ENCODE peak calls at places on chromosomes 7 and 10, in ten cellular contexts. Z is kidney epithelial cell, O is OCI-LY7, R is stomach, I is AG04450, E is NB4, Y is lower leg skin, J is Calu3, S is HFF-Myc, Q is cardiac muscle cell. V is an unnamed sample.

GRCh38 chr7:748446-748845 is 21.4 kb upstream of the PRKAR1B start:
- DNase-seq in O (no peak), I (no peak), Z (no peak), R (no peak), Q (no peak), S (no peak), E (no peak), J (no peak), Y (no peak), V (no peak)

GRCh38 chr10:7561216-7561893 is 105.4 kb downstream of the ITIH5 start:
- DNase-seq in Y (peak; percentile 87), J (no peak), Z (no peak), O (no peak), R (peak; percentile 50), I (no peak), S (no peak), E (no peak), Q (peak; percentile 73), V (peak; percentile 45)

GRCh38 chr7:23931633-23932032 is 221.6 kb downstream of the STK31 start:
- DNase-seq in Z (no peak), J (no peak), S (no peak), O (no peak), I (no peak), Y (no peak), R (no peak), E (no peak), Q (no peak), V (no peak)

GRCh38 chr10:77866598-77866997 is 60.0 kb downstream of the DLG5 start:
- DNase-seq in Q (no peak), S (no peak), E (no peak), O (no peak), I (no peak), Z (no peak), J (no peak), Y (no peak), R (no peak), V (no peak)

GRCh38 chr7:135333196-135333595 is 99.6 kb downstream of the STRA8 start:
- DNase-seq in O (no peak), S (no peak), E (no peak), I (no peak), J (no peak), Z (peak; percentile 73), Q (no peak), R (no peak), Y (peak; percentile 32), V (no peak)

GRCh38 chr7:48244902-48245301 is 73.6 kb downstream of the ABCA13 start:
- DNase-seq in J (peak; percentile 52), Y (no peak), O (no peak), E (peak; percentile 9), Q (no peak), R (no peak), S (no peak), Z (no peak), I (no peak), V (peak; percentile 82)

GRCh38 chr10:77763453-77764430 is 126.1 kb upstream of the KCNMA1 start:
- DNase-seq in I (no peak), Z (no peak), R (no peak), Q (peak; percentile 17), E (no peak), S (no peak), O (no peak), Y (no peak), J (no peak), V (no peak)

GRCh38 chr7:87345962-87346371 is 503 bp downstream of the CROT start:
- DNase-seq in S (no peak), Z (no peak), E (no peak), O (no peak), Y (no peak), Q (no peak), I (no peak), J (no peak), R (no peak), V (no peak)

GRCh38 chr10:63841761-63842160 is 320.6 kb downstream of the REEP3 start:
- DNase-seq in E (no peak), I (no peak), J (no peak), Z (no peak), R (no peak), Y (no peak), O (no peak), Q (no peak), S (no peak), V (no peak)

GRCh38 chr10:6416892-6417512 is 163.1 kb downstream of the PRKCQ start:
- DNase-seq in E (peak; percentile 57), I (no peak), R (no peak), O (peak; percentile 69), Z (no peak), Y (no peak), J (peak; percentile 27), S (peak; percentile 30), Q (peak; percentile 58), V (peak; percentile 34)

GRCh38 chr7:28668085-28668484 is 255.8 kb downstream of the CREB5 start:
- DNase-seq in Y (no peak), E (no peak), Z (no peak), R (no peak), I (no peak), S (no peak), J (no peak), O (no peak), Q (no peak), V (no peak)

GRCh38 chr10:79082631-79083581 is 14.1 kb downstream of the ZMIZ1 start:
- DNase-seq in S (no peak), Q (no peak), J (no peak), Y (no peak), E (no peak), I (no peak), Z (no peak), O (no peak), R (no peak), V (no peak)

GRCh38 chr7:135943266-135943889 is 33.8 kb downstream of the MTPN start:
- DNase-seq in J (no peak), Y (no peak), Q (no peak), S (no peak), O (peak; percentile 33), E (no peak), Z (no peak), R (no peak), I (no peak), V (no peak)

GRCh38 chr10:92742331-92743228 is 52.8 kb downstream of the HHEX start:
- DNase-seq in J (no peak), Z (no peak), Q (no peak), Y (no peak), S (no peak), O (peak; percentile 95), E (peak; percentile 76), R (no peak), I (no peak), V (no peak)

GRCh38 chr7:42128703-42129102 is 108.3 kb downstream of the GLI3 start:
- DNase-seq in Y (no peak), Q (no peak), O (peak; percentile 41), S (no peak), I (no peak), E (peak; percentile 44), R (no peak), Z (no peak), J (no peak), V (peak; percentile 5)

GRCh38 chr7:130349911-130350782 is 5.5 kb downstream of the CPA5 start:
- DNase-seq in J (no peak), Y (peak; percentile 82), O (no peak), I (no peak), Z (no peak), E (peak; percentile 72), Q (no peak), R (no peak), S (no peak), V (no peak)

DNA sequence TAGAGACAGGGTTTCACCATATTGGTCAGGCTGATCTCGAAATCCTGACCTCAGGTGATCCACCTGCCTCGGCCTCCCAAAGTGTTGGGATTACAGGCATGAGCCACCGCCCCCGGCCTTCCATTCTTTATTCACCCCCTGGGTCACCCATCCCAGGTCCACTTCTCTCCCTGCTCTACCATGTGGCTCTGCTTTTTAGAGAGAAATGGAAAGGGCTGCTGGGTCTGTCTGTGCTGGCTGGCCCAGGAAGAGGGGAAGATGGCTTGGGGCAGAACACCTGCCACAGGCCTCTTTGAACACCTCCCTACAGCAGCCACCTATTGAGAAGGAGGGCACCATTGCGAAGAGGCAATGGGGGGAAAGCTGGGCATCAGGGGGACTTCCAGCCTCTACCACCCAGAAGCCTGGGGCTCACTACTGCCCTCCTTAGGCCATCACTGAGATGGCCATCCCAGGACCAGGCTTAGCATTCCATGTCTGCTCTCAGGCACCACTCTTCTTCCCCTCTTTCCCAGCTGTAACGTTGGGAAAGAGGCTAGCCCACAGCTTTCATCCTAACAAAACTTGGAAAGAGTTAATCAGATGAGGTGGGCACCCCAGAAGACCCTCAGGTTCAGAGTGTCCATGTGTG is 256.3 kb downstream of the GRID1 start:
- DNase-seq in R (no peak), Z (no peak), J (no peak), S (no peak), E (no peak), Q (no peak), O (no peak), I (no peak), Y (peak; percentile 58), V (no peak)
- TF ChIP-seq CTCF in R (no peak), Z (peak; percentile 13), J (no peak), S (peak; percentile 12), E (peak; percentile 70), Q (peak; percentile 11), O (peak; percentile 54), I (no peak), Y (no peak), V (no peak)

GRCh38 chr10:42428534-42428933 is 209.8 kb downstream of the ZNF33B start:
- DNase-seq in E (peak; percentile 14), Y (no peak), O (peak; percentile 16), J (peak; percentile 2), I (no peak), R (no peak), S (peak; percentile 6), Q (no peak), Z (no peak), V (no peak)
- TF ChIP-seq CTCF in E (peak; percentile 29), Y (no peak), O (peak; percentile 82), J (no peak), I (peak; percentile 23), R (no peak), S (peak; percentile 27), Q (peak; percentile 18), Z (peak; percentile 35), V (no peak)

GRCh38 chr7:84492565-84493034 is 298.0 kb upstream of the SEMA3A start:
- DNase-seq in E (no peak), O (no peak), R (no peak), S (peak; percentile 91), Y (no peak), Z (no peak), J (no peak), I (no peak), Q (no peak), V (no peak)

GRCh38 chr7:84492128-84492527 is 297.5 kb upstream of the SEMA3A start:
- DNase-seq in I (no peak), S (no peak), J (no peak), Y (no peak), R (no peak), E (no peak), Q (no peak), Z (no peak), O (no peak), V (no peak)

GRCh38 chr7:84490661-84491060 is 296.1 kb upstream of the SEMA3A start:
- DNase-seq in I (no peak), Y (no peak), Q (no peak), O (no peak), E (no peak), Z (no peak), S (no peak), J (no peak), R (no peak), V (peak; percentile 62)
- TF ChIP-seq CTCF in I (no peak), Y (no peak), Q (no peak), O (no peak), E (no peak), Z (no peak), S (peak; percentile 24), J (no peak), R (no peak), V (peak; percentile 53)

GRCh38 chr10:93815304-93816091 is 57.8 kb downstream of the LGI1 start:
- DNase-seq in J (no peak), Q (peak; percentile 53), I (no peak), Y (no peak), O (peak; percentile 7), R (no peak), E (peak; percentile 46), Z (no peak), S (no peak), V (no peak)
- TF ChIP-seq CTCF in J (no peak), Q (no peak), I (no peak), Y (no peak), O (peak; percentile 54), R (no peak), E (peak; percentile 2), Z (peak; percentile 19), S (peak; percentile 20), V (no peak)